ENCODE peak calls at places on chromosomes 4 and X, in five cellular contexts. P is adipocyte, W is SK-N-SH, J is GM23248, O is stomach. K is an unnamed sample.

GRCh38 chr4:165738571-165738970 is 134.5 kb upstream of the TLL1 start:
- DNase-seq in P (no peak), W (no peak), J (no peak), O (no peak), K (no peak)

GRCh38 chr4:109440948-109441347 is 7.3 kb downstream of the SEC24B start:
- DNase-seq in P (peak; percentile 43), W (no peak), J (peak; percentile 46), O (no peak), K (no peak)

GRCh38 chr4:110518889-110519490 is 43.0 kb downstream of the ENPEP start:
- DNase-seq in P (peak; percentile 64), W (peak; percentile 15), J (peak; percentile 57), O (no peak), K (no peak)

GRCh38 chrX:56766554-56767412 is 37.7 kb downstream of the NBDY start:
- DNase-seq in P (peak; percentile 42), W (peak; percentile 19), J (peak; percentile 68), O (peak; percentile 23), K (peak; percentile 13)

GRCh38 chr4:169484485-169484884 is 127.9 kb downstream of the NEK1 start:
- DNase-seq in P (peak; percentile 13), W (peak; percentile 9), J (peak; percentile 20), O (no peak), K (no peak)

GRCh38 chr4:11106769-11107168 is 321.9 kb downstream of the HS3ST1 start:
- DNase-seq in P (no peak), W (no peak), J (no peak), O (no peak), K (no peak)

GRCh38 chrX:45233541-45233940 is 32.9 kb upstream of the DIPK2B start:
- DNase-seq in P (no peak), W (no peak), J (peak; percentile 2), O (no peak), K (no peak)

GRCh38 chr4:113555868-113556267 is 205.7 kb downstream of the CAMK2D start:
- DNase-seq in P (no peak), W (no peak), J (no peak), O (no peak), K (no peak)

GRCh38 chr4:6343950-6344408 is 74.3 kb downstream of the WFS1 start:
- DNase-seq in P (peak; percentile 63), W (no peak), J (peak; percentile 83), O (peak; percentile 65), K (peak; percentile 76)

GRCh38 chr4:63212075-63212474 is 1197.2 kb downstream of the TECRL start:
- DNase-seq in P (no peak), W (no peak), J (no peak), O (no peak), K (no peak)

GRCh38 chr4:74919783-74920182 is 13.1 kb upstream of the PARM1 start:
- DNase-seq in P (no peak), W (no peak), J (no peak), O (no peak), K (no peak)

GRCh38 chrX:132837126-132837525 is 121.3 kb downstream of the HS6ST2 start:
- DNase-seq in P (no peak), W (no peak), J (peak; percentile 11), O (no peak), K (no peak)

GRCh38 chr4:185109736-185110135 is 33.3 kb upstream of the SLC25A4 start:
- DNase-seq in P (no peak), W (no peak), J (no peak), O (no peak), K (no peak)

GRCh38 chr4:5034206-5034605 is 14.9 kb upstream of the CYTL1 start:
- DNase-seq in P (peak; percentile 55), W (no peak), J (no peak), O (no peak), K (no peak)

GRCh38 chrX:133171962-133172708 is 46.0 kb downstream of the TFDP3 start:
- DNase-seq in P (peak; percentile 52), W (peak; percentile 24), J (peak; percentile 16), O (no peak), K (peak; percentile 17)

GRCh38 chr4:120517966-120518365 is 404.6 kb downstream of the PRDM5 start:
- DNase-seq in P (peak; percentile 76), W (peak; percentile 9), J (peak; percentile 87), O (no peak), K (no peak)

GRCh38 chr4:82770607-82771006 is 28.0 kb downstream of the SCD5 start:
- DNase-seq in P (no peak), W (peak; percentile 40), J (no peak), O (no peak), K (no peak)

GRCh38 chr4:173039617-173040176 is 128.9 kb upstream of the GALNT7 start:
- DNase-seq in P (no peak), W (no peak), J (no peak), O (no peak), K (no peak)

GRCh38 chr4:124104101-124104500 is 608.4 kb downstream of the ANKRD50 start:
- DNase-seq in P (no peak), W (no peak), J (no peak), O (no peak), K (no peak)

GRCh38 chrX:153873282-153874090 is 12.5 kb downstream of the L1CAM start:
- DNase-seq in P (no peak), W (peak; percentile 90), J (no peak), O (no peak), K (peak; percentile 57)

GRCh38 chr4:77618383-77619241 is 13.0 kb downstream of the CXCL13 start:
- DNase-seq in P (peak; percentile 90), W (peak; percentile 68), J (peak; percentile 82), O (peak; percentile 83), K (peak; percentile 81)

DNA sequence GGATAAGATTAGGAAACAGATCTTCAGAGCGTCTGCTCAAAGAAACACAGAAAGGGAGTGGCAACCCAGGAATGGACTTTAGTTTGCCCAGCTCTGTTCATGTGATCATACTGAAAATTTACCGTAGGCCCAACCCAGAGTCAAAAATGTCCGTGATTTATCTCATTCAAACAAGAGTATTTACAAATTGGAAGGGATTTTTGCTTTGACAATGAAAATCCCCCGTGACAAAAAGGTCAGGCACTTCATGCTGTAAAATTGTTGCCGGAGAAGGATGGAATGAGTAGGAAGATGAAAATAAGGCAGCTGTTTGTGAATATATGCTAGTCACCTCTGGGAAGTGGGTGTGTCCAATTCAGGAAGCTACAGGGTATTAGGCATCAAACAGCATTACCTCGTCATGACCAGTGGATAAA is 1.2 kb downstream of the SULT1B1 start:
- DNase-seq in P (no peak), W (no peak), J (peak; percentile 19), O (no peak), K (no peak)
- H3K4me3 ChIP-seq in P (no peak overlapping the region), W (no peak overlapping the region), J (no peak overlapping the region), O (peak overlapping the region; percentile 32), K (no peak overlapping the region)

GRCh38 chrX:20414066-20414465 is 147.4 kb upstream of the RPS6KA3 start:
- DNase-seq in P (no peak), W (no peak), J (peak; percentile 45), O (no peak), K (no peak)

GRCh38 chrX:20414781-20415445 is 148.2 kb upstream of the RPS6KA3 start:
- DNase-seq in P (no peak), W (no peak), J (no peak), O (no peak), K (no peak)

GRCh38 chrX:20409991-20410390 is 143.3 kb upstream of the RPS6KA3 start:
- DNase-seq in P (no peak), W (no peak), J (no peak), O (no peak), K (no peak)

GRCh38 chrX:20410540-20410939 is 143.8 kb upstream of the RPS6KA3 start:
- DNase-seq in P (no peak), W (no peak), J (no peak), O (no peak), K (no peak)

DNA sequence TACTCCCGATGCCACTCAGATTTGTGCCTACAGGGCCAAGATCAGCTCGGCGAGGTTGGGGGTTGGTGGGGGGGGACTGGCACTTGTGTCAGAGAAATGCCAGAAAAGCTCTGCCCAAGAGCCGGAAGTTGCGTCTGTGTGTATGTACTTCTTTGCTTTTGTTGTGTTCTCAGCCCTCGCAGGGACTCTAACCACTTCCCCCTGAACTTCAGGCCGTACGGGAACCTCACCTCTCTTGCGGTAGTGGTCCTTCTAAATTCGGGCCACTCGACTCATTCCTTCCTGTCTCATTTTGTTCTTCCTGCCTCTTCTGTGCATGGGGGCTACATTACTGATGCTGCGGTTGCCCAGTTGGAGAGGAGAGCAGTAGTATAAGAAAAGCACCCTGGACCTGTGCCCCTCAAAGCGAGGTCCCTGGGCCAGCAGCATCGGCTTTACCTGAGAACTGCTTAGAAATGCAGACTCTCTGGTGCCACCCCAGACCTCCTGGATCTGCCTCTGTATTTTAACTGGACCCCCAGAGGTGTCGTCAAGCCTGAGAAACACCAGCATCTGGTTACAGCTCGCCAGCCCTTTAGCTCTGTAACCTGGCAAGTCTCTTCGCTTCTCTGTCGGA is 146.3 kb upstream of the RPS6KA3 start:
- DNase-seq in P (no peak), W (no peak), J (no peak), O (peak; percentile 29), K (no peak)
- H3K36me3 ChIP-seq in P (no peaks in the 10 kb centered on the region), W (no peaks in the 10 kb centered on the region), J (no peaks in the 10 kb centered on the region), O (no peaks in the 10 kb centered on the region), K (no peaks in the 10 kb centered on the region)

DNA sequence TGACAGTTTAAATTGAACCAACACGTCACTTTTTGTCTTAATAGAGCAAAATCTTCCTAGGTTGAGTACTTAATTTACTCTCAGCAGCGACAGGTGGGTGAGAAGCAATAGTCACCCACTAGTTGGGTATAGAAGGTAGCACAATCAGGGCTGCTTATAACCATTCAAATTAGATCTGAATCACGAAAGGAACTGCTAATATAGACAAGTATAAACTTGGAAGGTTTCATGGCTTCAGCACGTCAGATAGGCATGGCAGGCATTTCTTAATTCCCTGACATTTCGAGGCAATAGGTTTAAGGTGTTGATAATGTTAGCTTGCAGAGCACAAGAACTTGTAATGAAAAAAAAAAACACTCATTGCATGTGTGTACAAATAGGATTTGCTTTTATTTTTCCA is 853.4 kb downstream of the PCDH7 start:
- DNase-seq in P (no peak), W (no peak), J (no peak), O (no peak), K (no peak)
- H3K27me3 ChIP-seq in P (no peaks in the 10 kb centered on the region), W (no peaks in the 10 kb centered on the region), J (no peaks in the 10 kb centered on the region), O (no peaks in the 10 kb centered on the region), K (no peaks in the 10 kb centered on the region)

GRCh38 chr4:56308384-56308783 is 78.9 kb downstream of the AASDH start:
- DNase-seq in P (no peak), W (no peak), J (no peak), O (no peak), K (no peak)
- H3K4me3 ChIP-seq in P (no peak overlapping the region), W (no peak overlapping the region), J (no peak overlapping the region), O (no peak overlapping the region), K (no peak overlapping the region)

GRCh38 chrX:65517923-65518322 is 16.7 kb downstream of the LAS1L start:
- DNase-seq in P (no peak), W (no peak), J (no peak), O (no peak), K (no peak)

GRCh38 chrX:65513610-65514009 is 21.0 kb downstream of the LAS1L start:
- DNase-seq in P (no peak), W (no peak), J (no peak), O (no peak), K (no peak)

DNA sequence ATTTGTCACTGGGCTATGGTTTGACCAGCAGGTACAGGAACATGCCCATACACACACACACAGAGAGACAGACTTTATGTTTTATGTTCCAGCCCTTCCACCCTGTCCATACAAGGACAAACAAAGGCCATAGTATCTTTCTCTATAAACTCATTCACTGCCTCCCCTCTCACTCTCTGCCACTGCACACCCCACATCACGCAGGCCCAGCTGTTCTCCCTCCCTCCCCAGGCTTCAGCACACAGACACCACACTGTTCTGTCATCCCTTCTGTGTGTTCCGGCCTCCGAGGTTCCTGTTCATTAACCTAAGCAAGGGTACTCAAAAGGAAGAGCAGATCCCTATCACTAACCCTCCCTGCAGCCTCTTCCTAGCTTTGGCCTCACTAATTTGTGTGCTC is 17.8 kb downstream of the LAS1L start:
- DNase-seq in P (no peak), W (no peak), J (no peak), O (no peak), K (no peak)
- H3K36me3 ChIP-seq in P (peaks cover 26% of the 10 kb centered on the region), W (no peaks in the 10 kb centered on the region), J (no peaks in the 10 kb centered on the region), O (peaks cover 71% of the 10 kb centered on the region), K (peaks cover 21% of the 10 kb centered on the region)

GRCh38 chrX:87706134-87706533 is 188.5 kb downstream of the KLHL4 start:
- DNase-seq in P (no peak), W (no peak), J (no peak), O (no peak), K (no peak)
- H3K27me3 ChIP-seq in P (no peaks in the 10 kb centered on the region), W (no peaks in the 10 kb centered on the region), J (no peaks in the 10 kb centered on the region), O (no peaks in the 10 kb centered on the region), K (no peaks in the 10 kb centered on the region)

K was measured in H7.